ENCODE peak calls at places on chromosome X, in six cellular contexts. H, D, Y, S, X and Q are unnamed samples.

GRCh38 chrX:125205084-125205917 is 114.4 kb upstream of the TEX13C start:
- DNase-seq in X (no peak), H (peak), S (peak), D (peak), Y (peak), Q (peak)

GRCh38 chrX:41233988-41234387 is 100.0 kb upstream of the DDX3X start:
- DNase-seq in D (no peak), H (no peak), Y (no peak), X (no peak), S (no peak), Q (no peak)

GRCh38 chrX:43703211-43703791 is 47.2 kb downstream of the MAOA start:
- DNase-seq in H (no peak), X (no peak), D (no peak), Y (no peak), S (peak), Q (no peak)

GRCh38 chrX:27575565-27575964 is 14.6 kb upstream of the DCAF8L2 start:
- DNase-seq in S (no peak), H (no peak), Y (no peak), X (no peak), D (no peak), Q (no peak)

GRCh38 chrX:69216911-69217310 is 51.7 kb upstream of the PJA1 start:
- DNase-seq in D (no peak), H (no peak), X (no peak), Y (no peak), S (no peak), Q (no peak)

GRCh38 chrX:102154218-102154860 is 1.4 kb downstream of the BEX5 start:
- DNase-seq in Y (no peak), H (peak), X (no peak), S (no peak), D (peak), Q (no peak)

GRCh38 chrX:136767104-136767941 is 13.4 kb downstream of the ARHGEF6 start:
- DNase-seq in D (peak), X (peak), Y (peak), S (no peak), H (peak), Q (no peak)

GRCh38 chrX:11757729-11758399 is at the start of gene MSL3:
- DNase-seq in D (peak), S (peak), Y (peak), X (peak), H (no peak), Q (no peak)

GRCh38 chrX:15146515-15146914 is 123.4 kb downstream of the ASB9 start:
- DNase-seq in X (peak), D (peak), H (no peak), S (no peak), Y (no peak), Q (no peak)